ENCODE peak calls at places on chromosomes 2 and 18, in seven cellular contexts. U, L, M, K, Z, X and J are unnamed samples.
A peak's percentile ranks its signal among the peaks of the same experiment; 100 is the strongest.

GRCh38 chr2:168254158-168254935 is 7.0 kb upstream of the STK39 start:
- DNase-seq in U (peak; percentile 48), L (no peak), M (no peak), K (no peak), Z (no peak), X (no peak), J (peak; percentile 18)

GRCh38 chr2:26034597-26035067 is 748 bp downstream of the RAB10 start:
- DNase-seq in U (peak; percentile 14), L (no peak), M (no peak), K (no peak), Z (no peak), X (peak; percentile 51), J (peak; percentile 17)

GRCh38 chr2:122960727-122961641 is 1064.1 kb upstream of the CNTNAP5 start:
- DNase-seq in U (peak; percentile 69), L (peak; percentile 84), M (no peak), K (no peak), Z (no peak), X (no peak), J (no peak)

GRCh38 chr18:44887227-44887631 is 206.5 kb downstream of the SETBP1 start:
- DNase-seq in U (peak; percentile 79), L (peak; percentile 55), M (peak; percentile 68), K (no peak), Z (no peak), X (peak; percentile 1), J (peak; percentile 61)

GRCh38 chr18:70330887-70331286 is 42.0 kb downstream of the SOCS6 start:
- DNase-seq in U (no peak), L (no peak), M (no peak), K (no peak), Z (no peak), X (no peak), J (no peak)

GRCh38 chr2:119367472-119368099 is 809 bp downstream of the DBI start:
- DNase-seq in U (peak; percentile 8), L (no peak), M (peak; percentile 64), K (peak; percentile 44), Z (peak; percentile 75), X (peak; percentile 45), J (no peak)

GRCh38 chr2:158973511-158973956 is 5.1 kb downstream of the TANC1 start:
- DNase-seq in U (peak; percentile 39), L (no peak), M (no peak), K (no peak), Z (no peak), X (no peak), J (no peak)

GRCh38 chr2:218430721-218431120 is 11.8 kb downstream of the VIL1 start:
- DNase-seq in U (no peak), L (no peak), M (no peak), K (no peak), Z (peak; percentile 28), X (no peak), J (no peak)

GRCh38 chr18:46408334-46408987 is 248.6 kb downstream of the LOXHD1 start:
- DNase-seq in U (no peak), L (no peak), M (peak; percentile 25), K (no peak), Z (no peak), X (peak; percentile 8), J (no peak)

GRCh38 chr2:162926907-162927306 is 88.3 kb upstream of the KCNH7 start:
- DNase-seq in U (peak; percentile 84), L (peak; percentile 21), M (no peak), K (no peak), Z (no peak), X (no peak), J (no peak)

GRCh38 chr2:12087671-12088380 is 341.4 kb downstream of the LPIN1 start:
- DNase-seq in U (no peak), L (peak; percentile 49), M (no peak), K (no peak), Z (no peak), X (no peak), J (peak; percentile 39)

GRCh38 chr2:12167525-12168317 is 421.3 kb downstream of the LPIN1 start:
- DNase-seq in U (no peak), L (no peak), M (peak; percentile 11), K (no peak), Z (no peak), X (no peak), J (no peak)

GRCh38 chr18:79200546-79201268 is 131.5 kb downstream of the ATP9B start:
- DNase-seq in U (peak; percentile 17), L (peak; percentile 2), M (peak; percentile 46), K (peak; percentile 23), Z (peak; percentile 82), X (no peak), J (peak; percentile 16)

GRCh38 chr2:212727751-212728150 is 189.1 kb upstream of the ERBB4 start:
- DNase-seq in U (no peak), L (no peak), M (peak; percentile 81), K (no peak), Z (no peak), X (no peak), J (no peak)

GRCh38 chr2:149331023-149331400 is 625 bp downstream of the LYPD6 start:
- DNase-seq in U (no peak), L (no peak), M (no peak), K (no peak), Z (no peak), X (no peak), J (no peak)
- H3K4me3 ChIP-seq in U (peak overlapping the region; percentile 68), L (peak overlapping the region; percentile 75), M (peak overlapping the region; percentile 60), K (peak overlapping the region; percentile 73), Z (peak overlapping the region; percentile 41), X (peak overlapping the region; percentile 55), J (peak overlapping the region; percentile 58)

GRCh38 chr18:4119127-4119648 is 335.9 kb downstream of the DLGAP1 start:
- DNase-seq in U (no peak), L (no peak), M (no peak), K (no peak), Z (no peak), X (no peak), J (no peak)

GRCh38 chr18:4125246-4125938 is 329.7 kb downstream of the DLGAP1 start:
- DNase-seq in U (peak; percentile 60), L (no peak), M (no peak), K (no peak), Z (no peak), X (no peak), J (peak; percentile 88)

GRCh38 chr18:4119813-4120212 is 335.3 kb downstream of the DLGAP1 start:
- DNase-seq in U (no peak), L (no peak), M (no peak), K (no peak), Z (no peak), X (no peak), J (no peak)
- TF ChIP-seq CTCF in U (no peak), L (no peak), M (no peak), K (no peak), Z (no peak), X (no peak), J (no peak)

GRCh38 chr2:135969655-135970387 is 15.6 kb downstream of the DARS1 start:
- DNase-seq in U (no peak), L (no peak), M (no peak), K (no peak), Z (no peak), X (no peak), J (no peak)

GRCh38 chr2:135980450-135981080 is 4.9 kb downstream of the DARS1 start:
- DNase-seq in U (no peak), L (no peak), M (no peak), K (no peak), Z (no peak), X (no peak), J (no peak)

GRCh38 chr2:135974036-135974435 is 11.4 kb downstream of the DARS1 start:
- DNase-seq in U (no peak), L (no peak), M (no peak), K (no peak), Z (no peak), X (no peak), J (no peak)

GRCh38 chr2:135975702-135976101 is 9.7 kb downstream of the DARS1 start:
- DNase-seq in U (no peak), L (no peak), M (no peak), K (no peak), Z (no peak), X (no peak), J (no peak)
- H3K4me3 ChIP-seq in U (no peak overlapping the region), L (no peak overlapping the region), M (no peak overlapping the region), K (no peak overlapping the region), Z (no peak overlapping the region), X (no peak overlapping the region), J (no peak overlapping the region)

GRCh38 chr2:100179806-100180205 is 37.4 kb upstream of the AFF3 start:
- DNase-seq in U (no peak), L (no peak), M (no peak), K (no peak), Z (no peak), X (no peak), J (no peak)

GRCh38 chr2:100178864-100179263 is 36.5 kb upstream of the AFF3 start:
- DNase-seq in U (no peak), L (no peak), M (no peak), K (no peak), Z (no peak), X (no peak), J (no peak)

GRCh38 chr2:100176925-100177324 is 34.5 kb upstream of the AFF3 start:
- DNase-seq in U (no peak), L (no peak), M (no peak), K (no peak), Z (no peak), X (no peak), J (no peak)

GRCh38 chr2:100180503-100180902 is 38.1 kb upstream of the AFF3 start:
- DNase-seq in U (no peak), L (no peak), M (no peak), K (no peak), Z (no peak), X (no peak), J (no peak)

DNA sequence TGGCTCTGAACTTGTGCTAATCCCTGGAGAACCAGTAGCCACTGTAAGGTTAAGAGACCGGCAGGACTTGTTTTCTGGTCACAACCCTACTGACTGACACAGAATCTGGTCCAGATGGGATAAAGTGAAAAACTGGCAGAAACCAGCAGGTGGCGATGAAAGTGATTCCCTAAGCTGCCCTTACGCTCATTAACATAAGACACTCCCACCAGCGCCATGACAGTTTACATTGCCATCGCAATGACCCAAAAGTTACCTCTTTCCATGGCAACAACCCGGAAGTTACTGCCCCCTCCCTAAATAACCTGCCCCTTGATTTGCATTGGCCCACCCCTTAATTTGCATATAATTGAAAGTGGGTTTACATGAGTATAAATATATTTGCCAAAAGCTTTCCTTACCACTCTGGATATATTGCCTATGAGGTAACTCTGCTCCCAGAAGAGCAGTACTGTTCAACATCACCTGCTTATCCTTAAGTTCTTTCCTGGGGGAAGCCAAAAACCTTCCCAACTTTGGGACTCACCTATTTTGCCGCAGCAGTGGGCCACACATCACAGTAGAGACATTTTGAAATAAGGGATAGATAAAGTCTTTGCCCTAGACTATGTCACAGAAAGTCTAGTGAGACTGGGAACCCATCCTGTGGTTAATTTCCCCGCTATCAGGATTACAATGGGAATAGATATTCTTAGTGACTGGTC is 35.8 kb upstream of the AFF3 start:
- DNase-seq in U (peak; percentile 59), L (no peak), M (peak; percentile 73), K (no peak), Z (no peak), X (peak; percentile 62), J (peak; percentile 34)
- TF ChIP-seq CTCF in U (no peak), L (peak; percentile 36), M (peak; percentile 45), K (no peak), Z (no peak), X (peak; percentile 45), J (peak; percentile 24)